ENCODE peak calls at places on chromosomes 5 and 9, in five cellular contexts. S is A549, B is prostate gland, Q is esophagus muscularis mucosa, Y is sigmoid colon. E is an unnamed sample. For H3K4me1, the result is how much of the 10 kb centered on the place peaks cover.

GRCh38 chr5:149429839-149430721 is 51.0 kb upstream of the IL17B start:
- DNase-seq in S (no peak), B (no peak), Q (no peak), Y (peak), E (no peak)

GRCh38 chr5:175752826-175753535 is 95.1 kb downstream of the HRH2 start:
- DNase-seq in S (no peak), B (no peak), Q (no peak), Y (no peak), E (no peak)

GRCh38 chr5:81852277-81853004 is 101.5 kb upstream of the SSBP2 start:
- DNase-seq in S (peak), B (no peak), Q (no peak), Y (peak), E (peak)

GRCh38 chr9:13151489-13151888 is 128.0 kb downstream of the MPDZ start:
- DNase-seq in S (no peak), B (no peak), Q (no peak), Y (no peak), E (no peak)

GRCh38 chr5:67149933-67150523 is 46.6 kb downstream of the CD180 start:
- DNase-seq in S (no peak), B (no peak), Q (no peak), Y (no peak), E (no peak)

GRCh38 chr5:159971514-159971913 is 37.4 kb upstream of the TTC1 start:
- DNase-seq in S (no peak), B (no peak), Q (no peak), Y (no peak), E (no peak)

GRCh38 chr5:149795360-149795759 is 65.2 kb downstream of the PPARGC1B start:
- DNase-seq in S (no peak), B (no peak), Q (no peak), Y (no peak), E (no peak)

GRCh38 chr5:95440825-95441224 is 49.7 kb downstream of the FAM81B start:
- DNase-seq in S (no peak), B (no peak), Q (no peak), Y (no peak), E (no peak)

GRCh38 chr5:82297711-82298110 is 19.6 kb upstream of the RPS23 start:
- DNase-seq in S (no peak), B (no peak), Q (no peak), Y (no peak), E (no peak)

GRCh38 chr9:120982851-120983250 is 56.3 kb upstream of the TRAF1 start:
- DNase-seq in S (no peak), B (no peak), Q (no peak), Y (no peak), E (no peak)

GRCh38 chr5:38207343-38207742 is 51.0 kb upstream of the EGFLAM start:
- DNase-seq in S (peak), B (no peak), Q (no peak), Y (no peak), E (no peak)

GRCh38 chr9:136686794-136687711 is at the start of gene AGPAT2:
- DNase-seq in S (peak), B (peak), Q (no peak), Y (peak), E (peak)

GRCh38 chr5:141618030-141618803 is 583 bp downstream of the DIAPH1 start:
- DNase-seq in S (peak), B (peak), Q (no peak), Y (no peak), E (peak)

GRCh38 chr9:89970701-89971100 is 365.9 kb downstream of the GADD45G start:
- DNase-seq in S (no peak), B (no peak), Q (no peak), Y (no peak), E (no peak)

GRCh38 chr9:132997591-132997990 is 19.1 kb downstream of the GFI1B start:
- DNase-seq in S (no peak), B (no peak), Q (no peak), Y (no peak), E (no peak)
- H3K4me1 ChIP-seq in S (under half), B (under half), Q (under half), Y (under half), E (under half)

GRCh38 chr9:108834959-108835696 is 20.7 kb downstream of the ACTL7B start:
- DNase-seq in S (no peak), B (no peak), Q (no peak), Y (no peak), E (no peak)

GRCh38 chr9:108832179-108832500 is 23.6 kb downstream of the ACTL7B start:
- DNase-seq in S (no peak), B (no peak), Q (no peak), Y (no peak), E (no peak)

GRCh38 chr9:108835831-108836230 is 20.0 kb downstream of the ACTL7B start:
- DNase-seq in S (no peak), B (no peak), Q (no peak), Y (no peak), E (no peak)

GRCh38 chr9:108831496-108832178 is 24.1 kb downstream of the ACTL7B start:
- DNase-seq in S (no peak), B (no peak), Q (no peak), Y (no peak), E (no peak)

GRCh38 chr9:108830292-108830691 is 25.5 kb downstream of the ACTL7B start:
- DNase-seq in S (no peak), B (no peak), Q (no peak), Y (no peak), E (no peak)
- H3K27ac ChIP-seq in S (no peak), B (no peak), Q (no peak), Y (no peak), E (no peak)

GRCh38 chr5:2759091-2759490 is 7.6 kb upstream of the IRX2 start:
- DNase-seq in S (no peak), B (peak), Q (peak), Y (no peak), E (no peak)
- TF ChIP-seq POLR2A in S (no peak), B (no peak), Q (no peak), Y (no peak), E (no peak)

GRCh38 chr9:129581505-129581904 is 39.4 kb downstream of the C9orf50 start:
- DNase-seq in S (no peak), B (no peak), Q (no peak), Y (no peak), E (no peak)
- H3K4me1 ChIP-seq in S (under half), B (under half), Q (under half), Y (under half), E (under half)

GRCh38 chr5:140293091-140293996 is 9.6 kb downstream of the PFDN1 start:
- DNase-seq in S (no peak), B (no peak), Q (no peak), Y (no peak), E (no peak)
- H3K27ac ChIP-seq in S (peak), B (peak), Q (peak), Y (peak), E (peak)

DNA sequence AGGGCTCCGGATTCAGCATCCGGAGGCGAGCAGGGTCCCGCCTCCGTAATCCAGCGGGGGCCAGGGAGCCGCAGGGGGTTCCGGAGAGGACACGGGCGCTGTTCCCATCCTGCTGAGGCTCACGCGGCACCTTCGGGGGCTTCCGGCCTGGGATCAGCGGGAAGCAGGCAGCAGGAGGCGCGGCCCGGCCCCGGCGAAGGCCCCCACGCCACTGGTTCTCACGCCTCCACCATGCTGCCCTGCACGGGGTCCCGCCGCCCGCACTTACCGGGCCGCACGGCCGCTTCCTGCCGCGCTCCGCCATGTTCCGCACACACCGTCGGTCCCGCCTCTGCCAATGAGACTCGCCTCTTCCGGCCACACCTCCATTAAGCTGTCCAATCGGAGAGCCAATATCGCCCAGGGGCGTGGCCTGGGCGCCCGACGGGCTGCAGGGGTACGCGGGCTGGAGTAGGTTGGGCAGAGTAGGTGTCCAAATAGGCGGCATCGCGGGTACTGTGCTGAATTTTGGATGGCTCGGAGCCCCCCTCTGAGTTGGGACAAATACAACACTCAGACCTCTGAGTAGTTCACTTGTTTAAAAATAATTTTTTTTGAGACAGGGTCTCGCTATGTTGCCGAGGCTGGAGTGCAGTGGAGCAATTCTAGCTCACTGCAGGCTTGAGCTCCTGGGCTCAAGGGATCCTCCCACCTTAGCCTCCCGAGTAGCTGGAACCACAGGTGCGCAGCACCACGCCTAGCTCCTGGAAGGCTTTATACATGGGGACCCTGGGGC is at the start of gene SPOUT1:
- DNase-seq in S (peak), B (peak), Q (peak), Y (peak), E (peak)
- TF ChIP-seq POLR2A in S (peak), B (peak), Q (no peak), Y (no peak), E (peak)

GRCh38 chr5:135576075-135576599 is 2.7 kb downstream of the CXCL14 start:
- DNase-seq in S (no peak), B (no peak), Q (no peak), Y (no peak), E (no peak)
- H3K4me1 ChIP-seq in S (under half), B (under half), Q (under half), Y (under half), E (under half)

DNA sequence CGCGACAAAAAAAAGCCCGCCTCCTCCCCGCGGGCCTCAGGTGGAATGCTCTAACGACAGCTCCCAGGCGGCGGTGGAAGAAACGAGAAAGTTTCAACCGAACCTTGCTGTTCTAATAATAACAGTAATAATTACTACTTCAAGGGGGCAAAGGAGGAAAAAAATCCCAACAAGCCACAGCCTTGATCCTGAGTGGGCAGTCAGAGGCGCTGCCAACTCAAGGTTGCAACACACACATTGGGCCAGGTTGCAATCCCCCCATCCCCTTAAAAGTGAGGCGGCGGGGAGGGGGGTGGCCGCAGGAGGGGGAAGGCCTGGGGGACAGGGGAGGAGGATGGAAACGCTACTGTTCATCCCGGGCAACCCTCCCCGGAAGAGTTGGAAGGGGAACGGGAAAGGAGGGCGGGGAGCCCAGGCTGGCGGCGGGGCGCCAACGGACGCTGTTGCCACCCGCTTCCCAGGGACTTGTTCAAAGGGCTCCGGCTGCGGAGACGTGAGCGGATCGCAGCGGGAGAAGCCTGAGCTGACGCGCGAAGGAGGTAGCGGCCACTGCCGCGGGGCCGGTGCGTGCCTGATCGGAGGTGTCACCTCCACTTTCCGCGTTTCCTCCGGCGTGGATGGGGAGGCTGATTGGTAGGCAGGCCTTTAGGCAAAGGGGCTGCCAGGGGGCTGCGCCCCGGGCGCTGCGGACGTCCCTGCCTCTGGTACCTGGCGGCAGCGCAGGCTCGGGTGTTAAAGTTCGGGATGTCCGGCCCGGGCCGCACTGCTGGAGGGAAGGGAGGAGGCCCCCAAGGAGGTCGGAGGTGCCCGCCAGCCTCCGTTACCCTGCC is 649 bp downstream of the SMARCA2 start:
- DNase-seq in S (peak), B (peak), Q (no peak), Y (peak), E (peak)
- H3K27ac ChIP-seq in S (peak), B (peak), Q (peak), Y (peak), E (peak)